ENCODE peak calls at places on chromosomes 5 and 9, in four cellular contexts. G is A549, B is HepG2, E is K562. F is an unnamed sample.

GRCh38 chr9:98569070-98569469 is 139.7 kb downstream of the GABBR2 start:
- DNase-seq in G (no peak), B (no peak), E (no peak), F (no peak)

GRCh38 chr5:60586307-60586901 is 113.6 kb downstream of the DEPDC1B start:
- DNase-seq in G (peak; percentile 53), B (peak; percentile 54), E (no peak), F (peak; percentile 50)

GRCh38 chr5:128613111-128613510 is 75.1 kb upstream of the FBN2 start:
- DNase-seq in G (no peak), B (no peak), E (no peak), F (no peak)

GRCh38 chr5:75053286-75054109 is 1.1 kb upstream of the GCNT4 start:
- DNase-seq in G (peak; percentile 78), B (peak; percentile 16), E (no peak), F (peak; percentile 73)

GRCh38 chr5:150778517-150779396 is at the start of gene SMIM3:
- DNase-seq in G (peak; percentile 55), B (peak; percentile 47), E (peak; percentile 79), F (peak; percentile 63)

GRCh38 chr5:32612134-32612888 is 27.0 kb downstream of the SUB1 start:
- DNase-seq in G (no peak), B (no peak), E (no peak), F (peak; percentile 20)

GRCh38 chr9:120635011-120635410 is 55.0 kb upstream of the CDK5RAP2 start:
- DNase-seq in G (no peak), B (no peak), E (no peak), F (no peak)

GRCh38 chr9:8679405-8679951 is 879.9 kb upstream of the DMAC1 start:
- DNase-seq in G (no peak), B (no peak), E (no peak), F (no peak)

GRCh38 chr5:87074934-87075541 is 192.6 kb upstream of the RASA1 start:
- DNase-seq in G (no peak), B (no peak), E (peak; percentile 7), F (no peak)

GRCh38 chr5:75239681-75240080 is 3.0 kb upstream of the ANKRD31 start:
- DNase-seq in G (no peak), B (peak; percentile 28), E (no peak), F (no peak)

GRCh38 chr9:105886136-105886535 is 191.8 kb downstream of the TMEM38B start:
- DNase-seq in G (no peak), B (no peak), E (no peak), F (no peak)

GRCh38 chr9:137464291-137464999 is 5.3 kb upstream of the NSMF start:
- DNase-seq in G (no peak), B (no peak), E (no peak), F (no peak)

GRCh38 chr5:59917121-59917520 is 23.6 kb upstream of the PDE4D start:
- DNase-seq in G (no peak), B (no peak), E (no peak), F (no peak)

GRCh38 chr9:132485454-132485853 is 75.4 kb downstream of the CFAP77 start:
- DNase-seq in G (no peak), B (no peak), E (no peak), F (no peak)

GRCh38 chr5:89451263-89451662 is 568.3 kb upstream of the MEF2C start:
- DNase-seq in G (no peak), B (no peak), E (no peak), F (no peak)

GRCh38 chr5:66933066-66933465 is 263.5 kb downstream of the CD180 start:
- DNase-seq in G (no peak), B (no peak), E (no peak), F (peak; percentile 86)

GRCh38 chr9:22893196-22893843 is 446.7 kb downstream of the DMRTA1 start:
- DNase-seq in G (no peak), B (no peak), E (no peak), F (no peak)

GRCh38 chr9:85298434-85298833 is 443.3 kb downstream of the AGTPBP1 start:
- DNase-seq in G (no peak), B (no peak), E (no peak), F (no peak)

GRCh38 chr5:1512541-1513291 is 11.0 kb downstream of the LPCAT1 start:
- DNase-seq in G (no peak), B (no peak), E (no peak), F (no peak)

GRCh38 chr5:174427304-174427703 is 297.1 kb upstream of the MSX2 start:
- DNase-seq in G (no peak), B (no peak), E (no peak), F (no peak)

GRCh38 chr5:126917918-126918623 is 112.3 kb downstream of the MARCHF3 start:
- DNase-seq in G (peak; percentile 60), B (no peak), E (peak; percentile 21), F (peak; percentile 74)

GRCh38 chr9:88824711-88825110 is 166.6 kb upstream of the S1PR3 start:
- DNase-seq in G (no peak), B (no peak), E (no peak), F (no peak)

GRCh38 chr5:125117556-125117955 is 371.1 kb upstream of the ZNF608 start:
- DNase-seq in G (no peak), B (no peak), E (no peak), F (peak; percentile 56)

GRCh38 chr5:125311743-125312142 is 565.3 kb upstream of the ZNF608 start:
- DNase-seq in G (peak; percentile 37), B (no peak), E (no peak), F (peak; percentile 94)

GRCh38 chr5:1786621-1787471 is 12.8 kb downstream of the MRPL36 start:
- DNase-seq in G (no peak), B (no peak), E (no peak), F (no peak)

GRCh38 chr5:26482817-26483375 is 555.5 kb downstream of the CDH9 start:
- DNase-seq in G (peak; percentile 75), B (peak; percentile 30), E (peak; percentile 17), F (no peak)

GRCh38 chr9:112050544-112051475 is 124.3 kb downstream of the SUSD1 start:
- DNase-seq in G (peak; percentile 42), B (peak; percentile 91), E (no peak), F (peak; percentile 97)

GRCh38 chr9:130694205-130694604 is 625 bp downstream of the EXOSC2 start:
- DNase-seq in G (no peak), B (no peak), E (no peak), F (no peak)

GRCh38 chr9:130693426-130694191 is at the start of gene EXOSC2:
- DNase-seq in G (peak; percentile 99), B (peak; percentile 95), E (peak; percentile 96), F (peak; percentile 98)

GRCh38 chr9:130693101-130693425 is 517 bp upstream of the EXOSC2 start:
- DNase-seq in G (no peak), B (no peak), E (no peak), F (no peak)

GRCh38 chr9:130689937-130690700 is 3.5 kb upstream of the EXOSC2 start:
- DNase-seq in G (peak; percentile 95), B (peak; percentile 97), E (peak; percentile 84), F (peak; percentile 94)

GRCh38 chr9:130692365-130692764 is 1.2 kb upstream of the EXOSC2 start:
- DNase-seq in G (peak; percentile 41), B (no peak), E (no peak), F (no peak)
- TF ChIP-seq MAZ in G (no peak), B (no peak), E (no peak), F (no peak)

DNA sequence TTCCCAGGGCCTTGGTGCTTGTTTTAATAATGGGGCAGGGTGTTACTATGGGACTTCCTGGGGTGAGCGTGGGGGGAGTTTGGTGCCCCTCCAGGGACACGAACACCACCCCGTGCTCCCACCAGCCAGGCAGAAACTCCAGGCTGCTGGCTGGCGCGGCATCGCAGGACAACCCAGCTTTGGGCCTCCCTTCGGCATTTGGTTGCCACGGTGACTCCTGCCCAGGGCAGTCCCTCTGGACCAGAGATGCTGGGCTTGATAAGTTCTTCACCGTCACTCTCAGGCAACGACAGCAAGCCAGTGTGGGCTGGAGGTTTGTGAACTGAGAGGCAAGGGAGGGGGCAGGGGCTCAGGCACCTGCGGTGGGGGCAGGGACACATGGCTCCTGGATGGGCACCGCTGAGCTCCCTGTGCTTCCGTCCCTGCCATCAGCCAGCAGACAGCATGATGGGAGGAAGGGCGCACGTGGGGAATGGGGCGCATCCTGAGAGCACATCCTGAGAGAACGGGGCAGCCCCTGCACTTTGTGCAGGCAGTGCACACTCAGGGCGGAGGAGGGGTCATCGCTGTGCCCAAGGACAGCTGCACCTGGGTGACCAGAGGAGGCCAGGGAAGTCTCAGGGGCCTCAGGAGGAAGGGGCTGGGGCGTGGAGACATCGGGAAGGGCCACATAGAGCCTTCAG is 116.4 kb downstream of the RXRA start:
- DNase-seq in G (no peak), B (no peak), E (no peak), F (no peak)
- TF ChIP-seq MAZ in G (no peak), B (no peak), E (no peak), F (no peak)

GRCh38 chr9:19151425-19152159 is 24.3 kb upstream of the PLIN2 start:
- DNase-seq in G (no peak), B (peak; percentile 99), E (no peak), F (no peak)
- TF ChIP-seq MAZ in G (no peak), B (peak; percentile 19), E (no peak), F (no peak)

DNA sequence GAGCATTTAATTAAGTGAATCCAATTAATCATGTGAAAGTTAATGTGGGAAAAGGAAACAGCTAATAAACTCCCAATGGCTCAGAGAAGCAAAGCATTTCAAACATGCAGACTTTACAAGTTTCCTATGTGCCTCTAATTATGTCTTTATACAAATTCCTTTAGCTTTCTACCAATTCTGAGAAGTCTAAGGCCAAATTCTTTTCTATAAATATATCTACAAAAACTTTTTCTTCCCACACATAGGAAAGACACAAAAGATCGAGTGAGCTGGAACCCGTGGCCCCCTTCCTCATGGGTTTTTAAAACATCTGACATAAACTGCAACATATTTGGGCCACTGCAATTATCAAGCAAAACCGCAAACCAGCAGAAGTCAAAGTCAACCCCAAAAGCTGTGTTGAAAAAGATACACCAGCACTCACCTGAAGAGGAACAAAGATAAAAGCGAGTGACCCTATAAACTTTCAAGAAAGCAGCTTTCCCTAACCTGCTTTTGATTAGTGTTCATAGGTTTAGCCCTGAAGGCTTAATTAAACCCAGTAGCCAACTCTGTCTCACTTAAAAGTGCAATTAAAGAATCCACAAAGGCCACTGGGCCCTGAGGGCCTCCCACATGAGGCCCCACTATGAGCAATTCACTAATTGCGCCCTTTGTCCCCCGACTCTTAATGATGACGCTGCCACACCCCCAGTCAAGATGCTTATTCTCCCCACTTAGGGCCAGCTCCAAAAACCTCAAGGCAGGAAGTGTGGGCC is 12.1 kb downstream of the SEMA5A start:
- DNase-seq in G (no peak), B (no peak), E (no peak), F (no peak)
- TF ChIP-seq MAZ in G (no peak), B (no peak), E (no peak), F (no peak)

GRCh38 chr9:90880669-90881068 is 79.0 kb downstream of the SYK start:
- DNase-seq in G (no peak), B (no peak), E (no peak), F (no peak)
- TF ChIP-seq MAZ in G (no peak), B (no peak), E (no peak), F (no peak)

GRCh38 chr9:127423591-127423933 is 620 bp upstream of the ZNF79 start:
- DNase-seq in G (no peak), B (no peak), E (no peak), F (no peak)

GRCh38 chr9:127422787-127423186 is 1.4 kb upstream of the ZNF79 start:
- DNase-seq in G (no peak), B (no peak), E (no peak), F (no peak)

GRCh38 chr9:127426756-127427155 is 2.6 kb downstream of the ZNF79 start:
- DNase-seq in G (no peak), B (no peak), E (no peak), F (no peak)

GRCh38 chr9:127423934-127424668 is at the start of gene ZNF79:
- DNase-seq in G (peak; percentile 92), B (peak; percentile 87), E (peak; percentile 95), F (peak; percentile 88)

GRCh38 chr9:127424669-127424986 is 446 bp downstream of the ZNF79 start:
- DNase-seq in G (no peak), B (no peak), E (no peak), F (no peak)
- TF ChIP-seq MAZ in G (no peak), B (no peak), E (no peak), F (no peak)

F was measured in IMR-90.